ENCODE peak calls at places on chromosomes 5 and 9, in six cellular contexts. Q is BE2C; J is stimulated activated CD8-positive, alpha-beta memory T cell treated with anti-CD3 and anti-CD28 coated beads, Interleukin-15, amount 100 ng/mL, for 4 hours; V is neural progenitor cell; G is posterior cingulate gyrus; H is aorta. C is an unnamed sample.

GRCh38 chr5:137141779-137142178 is 357.3 kb downstream of the SPOCK1 start:
- DNase-seq in Q (no peak), J (no peak), V (no peak), G (no peak), H (no peak), C (no peak)

GRCh38 chr9:133584559-133585476 is 24.4 kb downstream of the FAM163B start:
- DNase-seq in Q (peak), J (no peak), V (peak), G (no peak), H (no peak), C (no peak)

GRCh38 chr5:149322518-149322917 is 22.8 kb upstream of the GRPEL2 start:
- DNase-seq in Q (no peak), J (no peak), V (no peak), G (no peak), H (no peak), C (no peak)

GRCh38 chr5:177440211-177440989 is 6.2 kb upstream of the PRR7 start:
- DNase-seq in Q (peak), J (no peak), V (no peak), G (no peak), H (no peak), C (no peak)

GRCh38 chr5:38528162-38528703 is 28.2 kb downstream of the LIFR start:
- DNase-seq in Q (no peak), J (no peak), V (peak), G (no peak), H (no peak), C (no peak)

GRCh38 chr5:178551468-178551867 is 38.7 kb downstream of the COL23A1 start:
- DNase-seq in Q (no peak), J (no peak), V (no peak), G (no peak), H (peak), C (no peak)

GRCh38 chr9:71909887-71910601 is 949 bp downstream of the ABHD17B start:
- DNase-seq in Q (peak), J (no peak), V (peak), G (peak), H (peak), C (peak)

GRCh38 chr9:132507670-132508469 is 74.5 kb upstream of the BARHL1 start:
- DNase-seq in Q (peak), J (peak), V (peak), G (peak), H (peak), C (no peak)

GRCh38 chr5:96699186-96699820 is 37.1 kb downstream of the CAST start:
- DNase-seq in Q (no peak), J (no peak), V (peak), G (no peak), H (no peak), C (no peak)

GRCh38 chr5:61941637-61942036 is 364.4 kb upstream of the KIF2A start:
- DNase-seq in Q (no peak), J (no peak), V (no peak), G (no peak), H (no peak), C (no peak)

GRCh38 chr9:114098660-114099522 is at the start of gene KIF12:
- DNase-seq in Q (peak), J (no peak), V (peak), G (no peak), H (no peak), C (no peak)

GRCh38 chr5:50445281-50445949 is 4.3 kb upstream of the EMB start:
- DNase-seq in Q (no peak), J (no peak), V (no peak), G (no peak), H (no peak), C (no peak)

GRCh38 chr9:134634667-134635230 is 6.9 kb upstream of the COL5A1 start:
- DNase-seq in Q (peak), J (no peak), V (no peak), G (no peak), H (peak), C (no peak)

GRCh38 chr9:136401173-136401922 is 1.4 kb upstream of the SNAPC4 start:
- DNase-seq in Q (no peak), J (no peak), V (no peak), G (no peak), H (no peak), C (no peak)

GRCh38 chr9:127123239-127123935 is 952 bp upstream of the ANGPTL2 start:
- DNase-seq in Q (no peak), J (no peak), V (no peak), G (no peak), H (no peak), C (no peak)

GRCh38 chr5:154631141-154631540 is 124.0 kb upstream of the LARP1 start:
- DNase-seq in Q (no peak), J (no peak), V (no peak), G (no peak), H (no peak), C (no peak)

GRCh38 chr5:174337276-174338203 is 292.0 kb downstream of the NSG2 start:
- DNase-seq in Q (peak), J (no peak), V (peak), G (no peak), H (no peak), C (no peak)

GRCh38 chr9:120344230-120344629 is 235.7 kb downstream of the CDK5RAP2 start:
- DNase-seq in Q (no peak), J (no peak), V (no peak), G (no peak), H (no peak), C (no peak)

GRCh38 chr5:59575648-59576290 is 317.8 kb downstream of the PDE4D start:
- DNase-seq in Q (no peak), J (no peak), V (no peak), G (no peak), H (no peak), C (no peak)

GRCh38 chr9:110919609-110920008 is 118.7 kb downstream of the LPAR1 start:
- DNase-seq in Q (no peak), J (no peak), V (no peak), G (no peak), H (no peak), C (no peak)